ENCODE peak calls at places on chromosomes 3 and 15, in seven cellular contexts. F is PC-3, K is lower leg skin, M is non-pigmented ciliary epithelial cell, Q is AG04450, A is small intestine, C is AG08396. Y is an unnamed sample.

GRCh38 chr3:4982773-4983738 is 3.8 kb downstream of the BHLHE40 start:
- DNase-seq in F (no peak), K (no peak), M (no peak), Q (no peak), A (no peak), C (no peak), Y (no peak)

GRCh38 chr15:51982013-51982769 is 10.6 kb upstream of the LEO1 start:
- DNase-seq in F (peak; percentile 76), K (no peak), M (no peak), Q (peak; percentile 54), A (peak; percentile 67), C (peak; percentile 55), Y (peak; percentile 81)

GRCh38 chr15:63834500-63835210 is 907 bp upstream of the HERC1 start:
- DNase-seq in F (no peak), K (no peak), M (no peak), Q (no peak), A (no peak), C (no peak), Y (no peak)

GRCh38 chr3:193560870-193561269 is 6.2 kb upstream of the ATP13A4 start:
- DNase-seq in F (no peak), K (no peak), M (no peak), Q (no peak), A (no peak), C (no peak), Y (no peak)

GRCh38 chr3:43180027-43180426 is 74.1 kb upstream of the POMGNT2 start:
- DNase-seq in F (peak; percentile 97), K (peak; percentile 35), M (peak; percentile 73), Q (peak; percentile 73), A (peak; percentile 78), C (peak; percentile 41), Y (peak; percentile 51)

GRCh38 chr3:79257811-79258210 is 510.0 kb downstream of the ROBO1 start:
- DNase-seq in F (no peak), K (no peak), M (no peak), Q (no peak), A (no peak), C (no peak), Y (no peak)

GRCh38 chr15:26697913-26698312 is 75.0 kb downstream of the GABRB3 start:
- DNase-seq in F (no peak), K (no peak), M (no peak), Q (no peak), A (no peak), C (no peak), Y (no peak)

GRCh38 chr3:129954509-129954908 is 20.0 kb upstream of the TRH start:
- DNase-seq in F (no peak), K (no peak), M (no peak), Q (no peak), A (no peak), C (no peak), Y (no peak)

Y was measured in AG09309.